ENCODE peak calls at places on chromosomes 12 and 14, in eight cellular contexts. Q is IMR-90, I is GM12878, C is body of pancreas, B is ovary, L is upper lobe of left lung, Z is esophagus muscularis mucosa, D is testis. K is an unnamed sample.

GRCh38 chr12:32896438-32897275 is at the start of gene PKP2:
- DNase-seq in Z (no peak), C (peak; percentile 95), L (peak; percentile 88), D (peak; percentile 72), I (no peak), Q (no peak), B (peak; percentile 70), K (no peak)

GRCh38 chr12:132166093-132166492 is 21.8 kb downstream of the NOC4L start:
- DNase-seq in Q (no peak), B (no peak), C (no peak), I (no peak), L (no peak), D (no peak), Z (no peak), K (no peak)

GRCh38 chr14:52878469-52878868 is 72.4 kb downstream of the FERMT2 start:
- DNase-seq in Q (no peak), C (no peak), I (no peak), B (no peak), Z (no peak), L (no peak), D (no peak), K (no peak)

GRCh38 chr12:52871291-52871961 is 22.6 kb upstream of the KRT78 start:
- DNase-seq in B (peak; percentile 39), I (no peak), L (no peak), Z (no peak), D (no peak), C (no peak), Q (peak; percentile 73), K (peak; percentile 56)

GRCh38 chr12:103924761-103925641 is 5.2 kb upstream of the HSP90B1 start:
- DNase-seq in I (peak; percentile 96), Z (no peak), Q (peak; percentile 88), C (no peak), L (no peak), D (no peak), B (no peak), K (no peak)

GRCh38 chr12:63133981-63134380 is 17.0 kb downstream of the AVPR1A start:
- DNase-seq in Z (no peak), L (no peak), B (no peak), D (no peak), I (no peak), C (no peak), Q (no peak), K (no peak)

GRCh38 chr14:71086571-71086970 is 179.3 kb downstream of the PCNX1 start:
- DNase-seq in Z (no peak), I (no peak), L (no peak), Q (no peak), C (no peak), B (no peak), D (no peak), K (no peak)

GRCh38 chr14:66038214-66038977 is 447.8 kb upstream of the CCDC196 start:
- DNase-seq in C (peak; percentile 37), Z (no peak), L (peak; percentile 64), I (no peak), Q (peak; percentile 0), D (peak; percentile 37), B (no peak), K (no peak)

GRCh38 chr12:55654506-55655224 is 18.0 kb downstream of the OR10P1 start:
- DNase-seq in Q (no peak), Z (no peak), D (no peak), I (no peak), B (no peak), C (no peak), L (no peak), K (no peak)

GRCh38 chr12:132565365-132565764 is 45.0 kb downstream of the LRCOL1 start:
- DNase-seq in L (no peak), D (no peak), I (no peak), C (no peak), Z (no peak), B (no peak), Q (no peak), K (no peak)

GRCh38 chr14:101078105-101078891 is 174.8 kb upstream of the RTL1 start:
- DNase-seq in Z (peak; percentile 87), D (peak; percentile 9), B (no peak), L (peak; percentile 10), I (no peak), Q (no peak), C (no peak), K (no peak)

GRCh38 chr12:123478762-123479161 is 20.8 kb downstream of the SNRNP35 start:
- DNase-seq in I (no peak), Z (no peak), Q (peak; percentile 18), B (no peak), D (peak; percentile 73), L (no peak), C (no peak), K (no peak)

GRCh38 chr12:57005980-57006808 is at the start of gene ZBTB39:
- DNase-seq in Z (no peak), B (peak; percentile 47), I (no peak), L (peak; percentile 55), Q (peak; percentile 35), C (peak; percentile 54), D (peak; percentile 58), K (no peak)

GRCh38 chr12:101459642-101460346 is 15.3 kb upstream of the SPIC start:
- DNase-seq in Z (no peak), C (peak; percentile 14), B (no peak), D (no peak), L (no peak), I (no peak), Q (peak; percentile 39), K (peak; percentile 13)

GRCh38 chr14:105398726-105399440 is 545 bp downstream of the TEX22 start:
- DNase-seq in L (no peak), B (no peak), Z (no peak), Q (peak; percentile 11), I (no peak), C (no peak), D (no peak), K (no peak)

GRCh38 chr12:102676812-102677211 is 196.4 kb upstream of the IGF1 start:
- DNase-seq in B (no peak), L (no peak), Z (no peak), Q (no peak), I (no peak), C (no peak), D (no peak), K (no peak)

DNA sequence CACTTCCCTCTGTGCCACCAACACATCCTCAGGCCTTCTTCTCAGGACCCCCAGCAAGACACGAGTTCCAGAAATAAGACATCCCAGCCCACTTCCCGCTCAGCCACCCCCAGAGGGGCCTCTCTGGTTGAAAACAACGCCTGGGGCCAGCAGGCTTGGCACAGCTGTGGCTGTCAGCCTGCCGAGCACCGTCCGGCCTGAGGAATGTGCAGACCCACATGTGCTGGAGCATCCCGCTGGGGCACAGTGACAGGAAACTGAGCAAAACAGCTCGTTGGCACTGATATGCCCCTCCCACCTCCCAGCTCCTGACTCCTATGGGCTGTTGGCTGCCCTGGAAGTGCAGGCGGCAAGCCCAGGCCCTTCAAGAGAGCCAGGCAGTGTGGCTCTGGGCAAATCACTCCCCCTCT is 1.4 kb downstream of the SYNE3 start:
- DNase-seq in I (no peak), B (peak; percentile 61), L (peak; percentile 42), Q (no peak), D (peak; percentile 67), Z (no peak), C (no peak), K (no peak)
- H3K4me3 ChIP-seq in I (peak overlapping the region; percentile 85), B (peak overlapping the region; percentile 53), L (peak overlapping the region; percentile 89), Q (peak overlapping the region; percentile 3), D (peak overlapping the region; percentile 77), Z (peak overlapping the region; percentile 70), C (no peak overlapping the region), K (peak overlapping the region; percentile 87)

GRCh38 chr14:104322531-104323466 is 184.4 kb downstream of the KIF26A start:
- DNase-seq in Z (no peak), L (peak; percentile 15), Q (no peak), I (no peak), C (no peak), B (no peak), D (peak; percentile 3), K (no peak)

GRCh38 chr14:104326848-104327247 is 188.5 kb downstream of the KIF26A start:
- DNase-seq in B (no peak), I (no peak), C (no peak), L (peak; percentile 3), Q (no peak), Z (no peak), D (peak; percentile 3), K (no peak)

GRCh38 chr14:104320611-104321086 is 182.3 kb downstream of the KIF26A start:
- DNase-seq in C (no peak), L (peak; percentile 15), B (no peak), I (no peak), D (no peak), Z (no peak), Q (no peak), K (no peak)

GRCh38 chr14:104321151-104322130 is 183.1 kb downstream of the KIF26A start:
- DNase-seq in Z (no peak), B (no peak), C (no peak), Q (no peak), D (no peak), I (no peak), L (peak; percentile 12), K (no peak)

GRCh38 chr14:104323551-104324175 is 185.3 kb downstream of the KIF26A start:
- DNase-seq in L (peak; percentile 4), B (no peak), Q (no peak), Z (no peak), D (peak; percentile 7), I (no peak), C (no peak), K (no peak)
- TF ChIP-seq POLR2A in L (no peak), B (no peak), Q (no peak), Z (no peak), D (no peak), I (no peak), C (no peak), K (no peak)

GRCh38 chr14:103547941-103548462 is 14.5 kb downstream of the BAG5 start:
- DNase-seq in C (no peak), Q (no peak), D (no peak), B (no peak), L (no peak), Z (no peak), I (no peak), K (no peak)
- H3K4me1 ChIP-seq in C (peaks cover 27% of the 10 kb centered on the region), Q (peaks cover 9% of the 10 kb centered on the region), D (peaks cover 60% of the 10 kb centered on the region), B (peaks cover 15% of the 10 kb centered on the region), L (peaks cover 55% of the 10 kb centered on the region), Z (peaks cover 98% of the 10 kb centered on the region), I (no peaks in the 10 kb centered on the region), K (peaks cover 68% of the 10 kb centered on the region)

DNA sequence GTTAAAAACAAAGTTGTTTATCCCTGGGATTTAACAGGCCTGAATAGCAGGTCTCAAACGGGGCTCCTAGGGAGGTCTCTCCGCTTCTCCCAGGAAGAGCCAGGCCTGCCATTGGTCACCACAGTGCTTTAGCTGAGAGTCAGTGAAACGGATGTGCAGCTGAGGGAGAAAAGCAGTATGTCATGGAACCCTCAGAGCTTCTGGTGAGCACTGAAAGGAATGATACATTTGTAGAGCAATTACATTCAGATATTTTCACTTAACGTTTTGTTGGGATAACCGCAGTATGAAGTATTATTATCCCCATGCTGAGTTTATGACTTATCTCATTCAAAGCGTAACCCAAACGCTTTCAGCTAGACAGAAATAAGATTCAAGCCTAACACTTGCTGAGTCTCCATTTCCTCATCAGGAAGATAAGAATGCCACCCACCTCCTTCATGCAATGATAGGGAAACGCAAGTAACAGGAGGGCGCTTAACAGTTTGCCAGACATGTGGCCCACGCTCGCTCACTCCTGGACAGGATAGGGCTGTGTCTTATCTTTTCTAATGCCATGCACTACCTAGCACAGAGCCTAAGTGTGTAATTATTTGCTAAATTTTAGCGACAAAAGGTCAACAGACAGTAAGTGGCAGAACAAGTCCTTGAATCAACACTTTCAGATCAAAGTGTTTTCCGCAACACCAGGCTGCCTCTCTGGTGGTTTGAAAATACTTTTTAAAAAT is 28.2 kb downstream of the DAD1 start:
- DNase-seq in C (peak; percentile 76), I (no peak), Z (no peak), B (no peak), L (no peak), Q (no peak), D (no peak), K (no peak)
- H3K4me3 ChIP-seq in C (no peak overlapping the region), I (no peak overlapping the region), Z (no peak overlapping the region), B (no peak overlapping the region), L (no peak overlapping the region), Q (no peak overlapping the region), D (no peak overlapping the region), K (no peak overlapping the region)

GRCh38 chr14:34035177-34035933 is 84.5 kb upstream of the EGLN3 start:
- DNase-seq in C (no peak), Q (no peak), L (no peak), Z (no peak), I (no peak), D (peak; percentile 36), B (no peak), K (no peak)
- TF ChIP-seq POLR2A in C (no peak), Q (no peak), L (no peak), Z (no peak), I (no peak), D (no peak), B (no peak), K (no peak)